ENCODE peak calls at places on chromosomes 2 and 18, in four cellular contexts. P, M, Q and E are unnamed samples.

GRCh38 chr2:70247364-70248144 is 874 bp downstream of the TIA1 start:
- DNase-seq in P (no peak), M (no peak), Q (no peak), E (no peak)

GRCh38 chr18:9619545-9619944 is 5.2 kb upstream of the PPP4R1 start:
- DNase-seq in P (no peak), M (no peak), Q (no peak), E (no peak)

GRCh38 chr2:117771969-117772630 is 42.4 kb upstream of the DDX18 start:
- DNase-seq in P (peak), M (peak), Q (no peak), E (no peak)

GRCh38 chr2:112138143-112139032 is at the start of gene FBLN7:
- DNase-seq in P (no peak), M (no peak), Q (no peak), E (no peak)

GRCh38 chr2:195410272-195410671 is 246.8 kb upstream of the SLC39A10 start:
- DNase-seq in P (no peak), M (no peak), Q (no peak), E (no peak)

GRCh38 chr2:191432121-191432520 is 186.9 kb downstream of the MYO1B start:
- DNase-seq in P (no peak), M (no peak), Q (no peak), E (no peak)

GRCh38 chr2:240605867-240606743 is 19.2 kb upstream of the GPR35 start:
- DNase-seq in P (no peak), M (no peak), Q (no peak), E (no peak)

GRCh38 chr18:2536493-2536892 is 34.8 kb downstream of the METTL4 start:
- DNase-seq in P (no peak), M (no peak), Q (no peak), E (no peak)

GRCh38 chr18:55406374-55407045 is 181.5 kb downstream of the TCF4 start:
- DNase-seq in P (no peak), M (no peak), Q (no peak), E (no peak)

GRCh38 chr2:229191413-229191812 is 79.7 kb downstream of the PID1 start:
- DNase-seq in P (no peak), M (no peak), Q (no peak), E (no peak)

GRCh38 chr2:111185496-111186022 is 64.8 kb downstream of the BCL2L11 start:
- DNase-seq in P (no peak), M (no peak), Q (no peak), E (no peak)

GRCh38 chr2:164896634-164897033 is 55.0 kb upstream of the COBLL1 start:
- DNase-seq in P (peak), M (peak), Q (no peak), E (no peak)

GRCh38 chr2:86225581-86225980 is 26.3 kb downstream of the MRPL35 start:
- DNase-seq in P (no peak), M (no peak), Q (no peak), E (no peak)

GRCh38 chr18:62027914-62028520 is 135.2 kb upstream of the RNF152 start:
- DNase-seq in P (no peak), M (no peak), Q (no peak), E (no peak)

GRCh38 chr2:7405861-7406715 is 488.9 kb downstream of the RNF144A start:
- DNase-seq in P (no peak), M (no peak), Q (no peak), E (no peak)

GRCh38 chr2:171248205-171248662 is 87.5 kb upstream of the TLK1 start:
- DNase-seq in P (no peak), M (no peak), Q (no peak), E (no peak)

GRCh38 chr2:47026738-47027531 is 111.3 kb upstream of the MCFD2 start:
- DNase-seq in P (no peak), M (no peak), Q (no peak), E (no peak)

GRCh38 chr2:74221604-74222299 is 23.3 kb downstream of the MTHFD2 start:
- DNase-seq in P (no peak), M (no peak), Q (no peak), E (no peak)

GRCh38 chr2:130759906-130760753 is 4.8 kb downstream of the AMER3 start:
- DNase-seq in P (no peak), M (no peak), Q (no peak), E (no peak)

GRCh38 chr2:38176619-38177021 is 100.7 kb upstream of the CYP1B1 start:
- DNase-seq in P (no peak), M (no peak), Q (no peak), E (no peak)

GRCh38 chr2:160612266-160612864 is 118.8 kb upstream of the RBMS1 start:
- DNase-seq in P (no peak), M (no peak), Q (no peak), E (no peak)

GRCh38 chr2:59896499-59896898 is 657.0 kb downstream of the BCL11A start:
- DNase-seq in P (no peak), M (no peak), Q (no peak), E (no peak)

GRCh38 chr2:37201766-37202165 is 5.5 kb downstream of the CEBPZOS start:
- DNase-seq in P (no peak), M (no peak), Q (peak), E (no peak)

GRCh38 chr18:70998490-70998889 is 709.6 kb downstream of the SOCS6 start:
- DNase-seq in P (no peak), M (no peak), Q (no peak), E (no peak)

GRCh38 chr2:187964742-187965141 is 326.9 kb upstream of the GULP1 start:
- DNase-seq in P (no peak), M (no peak), Q (no peak), E (no peak)

GRCh38 chr2:104429978-104430740 is 423.8 kb upstream of the POU3F3 start:
- DNase-seq in P (no peak), M (no peak), Q (no peak), E (no peak)

GRCh38 chr2:234446404-234447076 is 50.3 kb downstream of the ARL4C start:
- DNase-seq in P (no peak), M (no peak), Q (no peak), E (no peak)

GRCh38 chr2:176035013-176035691 is 33.1 kb upstream of the LNPK start:
- DNase-seq in P (no peak), M (no peak), Q (no peak), E (no peak)

GRCh38 chr2:186457908-186458307 is 28.2 kb upstream of the ZC3H15 start:
- DNase-seq in P (no peak), M (no peak), Q (no peak), E (no peak)

GRCh38 chr2:186459009-186459408 is 27.1 kb upstream of the ZC3H15 start:
- DNase-seq in P (peak), M (peak), Q (no peak), E (no peak)

GRCh38 chr2:186456941-186457340 is 29.1 kb upstream of the ZC3H15 start:
- DNase-seq in P (no peak), M (no peak), Q (no peak), E (no peak)

GRCh38 chr2:186455613-186456012 is 30.4 kb upstream of the ZC3H15 start:
- DNase-seq in P (no peak), M (no peak), Q (no peak), E (no peak)

DNA sequence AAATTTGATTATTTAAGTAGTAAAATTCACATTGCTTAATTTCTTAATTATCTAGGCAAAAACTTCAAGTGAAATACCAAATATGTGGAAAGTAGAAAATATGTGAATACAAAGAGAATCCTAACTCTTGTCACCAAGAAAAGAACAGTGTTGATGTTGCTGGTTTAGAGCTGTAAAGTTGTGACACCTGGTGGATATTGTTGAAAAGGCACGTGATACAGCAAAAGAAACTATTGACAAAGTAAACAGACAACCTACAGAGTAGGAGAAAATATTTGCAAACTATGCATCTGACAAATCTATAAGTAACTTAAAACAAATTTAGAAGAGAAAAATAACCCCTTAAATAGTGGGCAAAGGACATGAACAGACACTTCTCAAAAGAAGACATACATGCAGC is 25.6 kb upstream of the ZC3H15 start:
- DNase-seq in P (no peak), M (peak), Q (no peak), E (no peak)
- TF ChIP-seq FOSL1 in P (no peak), M (no peak), Q (no peak), E (no peak)

DNA sequence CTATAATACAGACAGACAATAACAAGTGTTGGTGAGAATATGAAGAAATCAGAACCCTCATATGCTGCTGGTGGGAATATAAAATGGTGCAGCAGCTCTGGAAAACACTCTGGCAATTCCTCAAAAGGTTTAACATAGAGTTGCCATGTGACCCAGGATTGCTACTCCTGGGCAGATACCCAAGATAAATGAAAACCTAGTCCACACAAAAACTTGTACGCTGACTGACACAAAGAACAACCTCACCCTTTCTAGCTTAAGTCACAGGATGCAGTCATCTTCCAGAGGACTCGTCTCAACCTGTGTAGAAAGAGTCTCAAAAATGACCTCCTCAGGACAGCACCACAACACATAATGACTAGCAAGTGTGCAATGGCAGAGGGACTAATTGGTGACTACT is 71.6 kb upstream of the ACAA2 start:
- DNase-seq in P (no peak), M (no peak), Q (no peak), E (no peak)
- TF ChIP-seq FOSL1 in P (no peak), M (no peak), Q (no peak), E (no peak)

GRCh38 chr2:177476897-177477296 is 84.3 kb downstream of the AGPS start:
- DNase-seq in P (no peak), M (no peak), Q (no peak), E (no peak)
- TF ChIP-seq FOSL1 in P (no peak), M (no peak), Q (no peak), E (no peak)

DNA sequence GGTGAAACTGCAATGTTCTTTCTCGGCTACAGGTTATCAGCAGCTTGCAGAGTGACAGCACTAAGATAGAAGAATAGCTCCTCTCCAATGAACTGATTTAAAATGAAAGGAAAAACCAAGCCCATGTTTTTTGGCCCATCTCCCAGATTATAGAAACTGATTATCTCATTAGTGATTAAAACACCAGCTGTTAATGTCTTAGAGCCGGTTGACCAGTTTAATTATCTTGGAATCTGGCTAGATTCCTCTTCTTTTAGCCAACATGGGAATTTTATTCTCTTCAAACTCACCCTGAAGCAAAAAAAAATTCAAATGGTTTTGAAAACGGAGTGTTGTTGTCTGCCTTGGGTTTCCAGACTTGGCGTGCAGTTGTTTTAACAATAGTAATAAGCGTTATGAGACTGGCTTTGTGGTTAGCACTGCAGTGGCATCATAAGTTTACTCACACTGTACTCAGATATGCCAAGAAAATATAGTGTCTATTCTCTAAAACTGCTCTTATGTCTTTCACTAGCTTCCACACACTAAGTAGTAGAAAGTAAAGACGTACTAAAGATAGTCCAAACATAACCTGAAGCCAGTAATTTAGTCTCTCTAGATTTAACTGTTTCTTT is 665.3 kb downstream of the STK39 start:
- DNase-seq in P (no peak), M (no peak), Q (no peak), E (no peak)
- TF ChIP-seq FOSL1 in P (no peak), M (no peak), Q (no peak), E (no peak)

GRCh38 chr2:55009277-55010055 is 40.8 kb downstream of the RTN4 start:
- DNase-seq in P (no peak), M (no peak), Q (no peak), E (no peak)

GRCh38 chr2:55010915-55011314 is 39.3 kb downstream of the RTN4 start:
- DNase-seq in P (no peak), M (peak), Q (no peak), E (no peak)

GRCh38 chr2:55011741-55012574 is 38.3 kb downstream of the RTN4 start:
- DNase-seq in P (no peak), M (peak), Q (no peak), E (no peak)

GRCh38 chr2:55012648-55013484 is 37.4 kb downstream of the RTN4 start:
- DNase-seq in P (no peak), M (peak), Q (no peak), E (no peak)

DNA sequence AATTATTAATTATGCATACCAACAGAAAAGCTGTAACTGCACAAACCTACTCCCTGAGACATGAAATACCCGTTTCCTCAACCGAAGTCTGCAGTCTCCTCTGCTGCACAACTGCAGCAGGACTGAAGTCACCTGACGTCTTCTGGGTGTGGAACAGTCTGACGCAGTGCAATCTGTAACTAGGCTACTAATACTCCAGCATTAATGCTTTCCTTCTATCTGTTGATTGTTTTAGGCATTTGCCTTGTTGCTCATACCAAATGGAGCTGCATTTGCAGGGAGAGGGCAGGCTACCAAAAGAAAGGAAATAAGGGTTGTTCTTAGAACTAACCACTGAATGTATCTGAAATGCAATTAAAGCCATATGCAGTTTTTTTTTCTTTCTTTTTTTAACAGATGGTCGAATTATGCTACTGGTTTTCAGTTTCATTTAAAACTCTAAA is 40.1 kb downstream of the RTN4 start:
- DNase-seq in P (no peak), M (no peak), Q (no peak), E (no peak)
- TF ChIP-seq FOSL1 in P (no peak), M (no peak), Q (no peak), E (no peak)

GRCh38 chr2:40556298-40556697 is 104.4 kb upstream of the SLC8A1 start:
- DNase-seq in P (no peak), M (no peak), Q (no peak), E (no peak)

GRCh38 chr2:40554665-40555294 is 102.9 kb upstream of the SLC8A1 start:
- DNase-seq in P (peak), M (peak), Q (peak), E (peak)

GRCh38 chr2:40559175-40559574 is 107.3 kb upstream of the SLC8A1 start:
- DNase-seq in P (no peak), M (no peak), Q (no peak), E (no peak)

GRCh38 chr2:40556739-40557138 is 104.8 kb upstream of the SLC8A1 start:
- DNase-seq in P (no peak), M (no peak), Q (no peak), E (no peak)

GRCh38 chr2:40558772-40559171 is 106.9 kb upstream of the SLC8A1 start:
- DNase-seq in P (no peak), M (no peak), Q (no peak), E (no peak)
- TF ChIP-seq FOSL1 in P (no peak), M (no peak), Q (no peak), E (no peak)

GRCh38 chr2:189426886-189427285 is 14.4 kb upstream of the WDR75 start:
- DNase-seq in P (no peak), M (no peak), Q (no peak), E (no peak)
- TF ChIP-seq FOSL1 in P (no peak), M (no peak), Q (no peak), E (no peak)

DNA sequence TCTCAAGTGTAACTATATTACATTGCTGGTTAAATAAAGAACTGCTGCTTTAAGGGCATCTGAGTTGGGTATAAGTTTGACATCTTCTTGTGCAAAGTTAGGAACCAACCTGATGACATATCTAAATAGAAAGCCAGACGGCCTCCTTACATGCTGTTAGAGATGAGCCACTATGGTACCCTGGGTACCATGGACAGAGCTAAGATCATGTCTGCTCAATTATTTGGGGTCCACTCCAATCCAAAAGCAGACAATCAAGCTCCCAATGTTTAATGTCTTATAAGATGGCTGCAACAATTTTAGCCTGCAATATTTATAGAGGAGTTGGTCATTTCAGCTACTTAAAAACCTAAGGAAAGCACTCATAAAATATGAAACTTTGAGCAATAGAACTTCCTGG is 86.2 kb downstream of the UPP2 start:
- DNase-seq in P (no peak), M (no peak), Q (no peak), E (no peak)
- TF ChIP-seq FOSL1 in P (no peak), M (no peak), Q (no peak), E (no peak)

GRCh38 chr2:20091305-20091991 is 40.0 kb upstream of the LAPTM4A start:
- DNase-seq in P (no peak), M (no peak), Q (no peak), E (no peak)

GRCh38 chr2:20092901-20093235 is 41.4 kb upstream of the LAPTM4A start:
- DNase-seq in P (no peak), M (no peak), Q (no peak), E (no peak)

GRCh38 chr2:20093263-20094141 is 42.1 kb upstream of the LAPTM4A start:
- DNase-seq in P (peak), M (peak), Q (no peak), E (peak)

GRCh38 chr2:20092226-20092900 is 40.9 kb upstream of the LAPTM4A start:
- DNase-seq in P (no peak), M (no peak), Q (no peak), E (no peak)

GRCh38 chr2:20089715-20090464 is 38.5 kb upstream of the LAPTM4A start:
- DNase-seq in P (no peak), M (no peak), Q (no peak), E (no peak)
- TF ChIP-seq FOSL1 in P (no peak), M (no peak), Q (peak), E (no peak)